ENCODE peak calls at places on chromosomes 7 and 10, in six cellular contexts. One of them, this sample, is unnamed.

GRCh38 chr10:63264852-63265617 is 131.9 kb downstream of the NRBF2 start:
- DNase-seq in activated CD8-positive, alpha-beta memory T cell treated with anti-CD3 and anti-CD28 coated beads, Interleukin-2, amount 50 U/mL, for 48 hours: no peak
- DNase-seq in activated gamma-delta T cell: no peak
- DNase-seq in H7: no peak
- DNase-seq in AG08395: peak
- DNase-seq in GM12878: no peak
- DNase-seq in this sample: peak

GRCh38 chr10:132114953-132115520 is 49.3 kb downstream of the JAKMIP3 start:
- DNase-seq in activated CD8-positive, alpha-beta memory T cell treated with anti-CD3 and anti-CD28 coated beads, Interleukin-2, amount 50 U/mL, for 48 hours: no peak
- DNase-seq in activated gamma-delta T cell: no peak
- DNase-seq in H7: no peak
- DNase-seq in AG08395: no peak
- DNase-seq in GM12878: no peak
- DNase-seq in this sample: no peak

GRCh38 chr7:29282819-29283414 is 88.3 kb downstream of the CHN2 start:
- DNase-seq in activated CD8-positive, alpha-beta memory T cell treated with anti-CD3 and anti-CD28 coated beads, Interleukin-2, amount 50 U/mL, for 48 hours: no peak
- DNase-seq in activated gamma-delta T cell: no peak
- DNase-seq in H7: no peak
- DNase-seq in AG08395: no peak
- DNase-seq in GM12878: no peak
- DNase-seq in this sample: no peak

GRCh38 chr7:106766551-106766950 is 98.5 kb upstream of the PIK3CG start:
- DNase-seq in activated CD8-positive, alpha-beta memory T cell treated with anti-CD3 and anti-CD28 coated beads, Interleukin-2, amount 50 U/mL, for 48 hours: no peak
- DNase-seq in activated gamma-delta T cell: no peak
- DNase-seq in H7: no peak
- DNase-seq in AG08395: no peak
- DNase-seq in GM12878: no peak
- DNase-seq in this sample: no peak

GRCh38 chr10:16260388-16260787 is 176.4 kb upstream of the PTER start:
- DNase-seq in activated CD8-positive, alpha-beta memory T cell treated with anti-CD3 and anti-CD28 coated beads, Interleukin-2, amount 50 U/mL, for 48 hours: no peak
- DNase-seq in activated gamma-delta T cell: no peak
- DNase-seq in H7: no peak
- DNase-seq in AG08395: no peak
- DNase-seq in GM12878: no peak
- DNase-seq in this sample: no peak

GRCh38 chr7:98922392-98923107 is 44.2 kb downstream of the TRRAP start:
- DNase-seq in activated CD8-positive, alpha-beta memory T cell treated with anti-CD3 and anti-CD28 coated beads, Interleukin-2, amount 50 U/mL, for 48 hours: no peak
- DNase-seq in activated gamma-delta T cell: no peak
- DNase-seq in H7: no peak
- DNase-seq in AG08395: peak
- DNase-seq in GM12878: no peak
- DNase-seq in this sample: no peak

GRCh38 chr10:86244296-86244695 is 122.3 kb downstream of the GRID1 start:
- DNase-seq in activated CD8-positive, alpha-beta memory T cell treated with anti-CD3 and anti-CD28 coated beads, Interleukin-2, amount 50 U/mL, for 48 hours: no peak
- DNase-seq in activated gamma-delta T cell: no peak
- DNase-seq in H7: no peak
- DNase-seq in AG08395: no peak
- DNase-seq in GM12878: no peak
- DNase-seq in this sample: no peak

GRCh38 chr10:92837462-92837861 is 10.9 kb upstream of the EXOC6 start:
- DNase-seq in activated CD8-positive, alpha-beta memory T cell treated with anti-CD3 and anti-CD28 coated beads, Interleukin-2, amount 50 U/mL, for 48 hours: no peak
- DNase-seq in activated gamma-delta T cell: no peak
- DNase-seq in H7: no peak
- DNase-seq in AG08395: no peak
- DNase-seq in GM12878: no peak
- DNase-seq in this sample: no peak

GRCh38 chr7:24894670-24895221 is 85.2 kb downstream of the OSBPL3 start:
- DNase-seq in activated CD8-positive, alpha-beta memory T cell treated with anti-CD3 and anti-CD28 coated beads, Interleukin-2, amount 50 U/mL, for 48 hours: no peak
- DNase-seq in activated gamma-delta T cell: no peak
- DNase-seq in H7: peak
- DNase-seq in AG08395: no peak
- DNase-seq in GM12878: no peak
- DNase-seq in this sample: no peak

GRCh38 chr7:102211590-102212550 is 74.8 kb upstream of the SH2B2 start:
- DNase-seq in activated CD8-positive, alpha-beta memory T cell treated with anti-CD3 and anti-CD28 coated beads, Interleukin-2, amount 50 U/mL, for 48 hours: no peak
- DNase-seq in activated gamma-delta T cell: no peak
- DNase-seq in H7: no peak
- DNase-seq in AG08395: no peak
- DNase-seq in GM12878: peak
- DNase-seq in this sample: no peak